ENCODE peak calls at places on chromosomes 12 and 14, in ten cellular contexts. N is Peyer's patch, H is psoas muscle, G is fibroblast of lung, V is tibial nerve, R is keratinocyte, Y is mammary epithelial cell, P is A549, A is hepatocyte, T is MM.1S. L is an unnamed sample. For H3K9me3, the result is how much of the 10 kb centered on the place peaks cover.

GRCh38 chr12:56722832-56723231 is 2.3 kb downstream of the NACA start:
- DNase-seq in N (no peak), H (no peak), G (no peak), V (no peak), R (no peak), Y (no peak), P (no peak), A (no peak), T (no peak), L (no peak)

GRCh38 chr12:253116-253831 is 9.4 kb downstream of the SLC6A13 start:
- DNase-seq in N (no peak), H (no peak), G (no peak), V (no peak), R (no peak), Y (no peak), P (no peak), A (no peak), T (no peak), L (no peak)

GRCh38 chr12:102301547-102301946 is 103.9 kb upstream of the PMCH start:
- DNase-seq in N (no peak), H (no peak), G (no peak), V (no peak), R (no peak), Y (no peak), P (no peak), A (no peak), T (no peak), L (no peak)

GRCh38 chr14:105529506-105530445 is 3.4 kb downstream of the TMEM121 start:
- DNase-seq in N (no peak), H (no peak), G (no peak), V (no peak), R (no peak), Y (no peak), P (no peak), A (peak), T (no peak), L (peak)

GRCh38 chr12:106125351-106126085 is 13.2 kb downstream of the NUAK1 start:
- DNase-seq in N (no peak), H (no peak), G (no peak), V (no peak), R (no peak), Y (no peak), P (no peak), A (no peak), T (no peak), L (no peak)

GRCh38 chr12:57477710-57478681 is 1.7 kb downstream of the ARHGAP9 start:
- DNase-seq in N (no peak), H (no peak), G (peak), V (no peak), R (no peak), Y (no peak), P (no peak), A (no peak), T (no peak), L (no peak)

GRCh38 chr14:93035917-93036651 is 79.6 kb downstream of the ITPK1 start:
- DNase-seq in N (no peak), H (peak), G (peak), V (no peak), R (no peak), Y (peak), P (no peak), A (peak), T (no peak), L (no peak)

GRCh38 chr12:23830210-23830609 is 119.3 kb downstream of the SOX5 start:
- DNase-seq in N (no peak), H (no peak), G (no peak), V (no peak), R (no peak), Y (no peak), P (no peak), A (no peak), T (no peak), L (no peak)

GRCh38 chr14:81384900-81385299 is 15.2 kb downstream of the STON2 start:
- DNase-seq in N (no peak), H (no peak), G (peak), V (no peak), R (no peak), Y (peak), P (no peak), A (no peak), T (no peak), L (no peak)

GRCh38 chr12:93376436-93377251 is 1.1 kb upstream of the NUDT4 start:
- DNase-seq in N (no peak), H (no peak), G (peak), V (no peak), R (no peak), Y (peak), P (no peak), A (peak), T (no peak), L (peak)

GRCh38 chr12:94725375-94726168 is 75.2 kb upstream of the TMCC3 start:
- DNase-seq in N (no peak), H (no peak), G (peak), V (no peak), R (no peak), Y (peak), P (peak), A (peak), T (no peak), L (no peak)

GRCh38 chr14:105408592-105408991 is 10.3 kb downstream of the TEX22 start:
- DNase-seq in N (no peak), H (no peak), G (no peak), V (no peak), R (no peak), Y (no peak), P (no peak), A (no peak), T (no peak), L (no peak)

GRCh38 chr12:10771132-10771733 is 31.2 kb downstream of the TAS2R7 start:
- DNase-seq in N (no peak), H (no peak), G (peak), V (no peak), R (no peak), Y (peak), P (peak), A (peak), T (no peak), L (no peak)

GRCh38 chr12:124308741-124309140 is 13.8 kb downstream of the RFLNA start:
- DNase-seq in N (no peak), H (no peak), G (no peak), V (no peak), R (no peak), Y (no peak), P (no peak), A (no peak), T (no peak), L (no peak)

GRCh38 chr14:69614592-69614991 is 3.2 kb downstream of the SUSD6 start:
- DNase-seq in N (no peak), H (no peak), G (no peak), V (no peak), R (no peak), Y (no peak), P (no peak), A (no peak), T (no peak), L (no peak)

GRCh38 chr14:26849514-26849913 is 251.7 kb upstream of the NOVA1 start:
- DNase-seq in N (no peak), H (no peak), G (no peak), V (no peak), R (no peak), Y (no peak), P (no peak), A (no peak), T (no peak), L (no peak)

GRCh38 chr12:60704171-60704914 is 1108.5 kb downstream of the SLC16A7 start:
- DNase-seq in N (no peak), H (no peak), G (no peak), V (no peak), R (no peak), Y (no peak), P (no peak), A (no peak), T (no peak), L (no peak)

GRCh38 chr12:50110127-50110761 is 1.8 kb upstream of the COX14 start:
- DNase-seq in N (peak), H (peak), G (no peak), V (no peak), R (no peak), Y (no peak), P (no peak), A (peak), T (peak), L (peak)

GRCh38 chr12:12441051-12441807 is 84.4 kb downstream of the BORCS5 start:
- DNase-seq in N (no peak), H (no peak), G (no peak), V (no peak), R (no peak), Y (no peak), P (no peak), A (no peak), T (no peak), L (no peak)

GRCh38 chr14:94066089-94066676 is 14.8 kb downstream of the DDX24 start:
- DNase-seq in N (peak), H (no peak), G (peak), V (no peak), R (no peak), Y (peak), P (no peak), A (peak), T (no peak), L (no peak)

GRCh38 chr14:64572721-64573508 is 23.2 kb downstream of the PPP1R36 start:
- DNase-seq in N (no peak), H (no peak), G (peak), V (no peak), R (no peak), Y (no peak), P (no peak), A (no peak), T (no peak), L (no peak)

GRCh38 chr14:77099425-77100167 is 1.5 kb downstream of the CIPC start:
- DNase-seq in N (no peak), H (no peak), G (peak), V (no peak), R (no peak), Y (peak), P (no peak), A (peak), T (no peak), L (no peak)

GRCh38 chr14:72471346-72471745 is 422.6 kb downstream of the DPF3 start:
- DNase-seq in N (no peak), H (no peak), G (peak), V (no peak), R (no peak), Y (peak), P (no peak), A (no peak), T (no peak), L (no peak)

GRCh38 chr12:118986043-118986442 is 4.7 kb downstream of the SRRM4 start:
- DNase-seq in N (no peak), H (no peak), G (no peak), V (no peak), R (no peak), Y (no peak), P (no peak), A (no peak), T (no peak), L (no peak)
- H3K4me3 ChIP-seq in N (no peak), H (no peak), G (no peak), V (no peak), R (no peak), Y (no peak), P (no peak), A (no peak), T (no peak), L (no peak)

GRCh38 chr14:61140271-61140670 is 140.9 kb downstream of the TMEM30B start:
- DNase-seq in N (no peak), H (no peak), G (peak), V (no peak), R (no peak), Y (no peak), P (no peak), A (no peak), T (no peak), L (no peak)
- H3K9me3 ChIP-seq in N (under half), H (under half), G (under half), V (under half), R (under half), Y (under half), P (under half), A (under half), T (under half), L (under half)

GRCh38 chr12:33226671-33227070 is 212.9 kb downstream of the SYT10 start:
- DNase-seq in N (no peak), H (no peak), G (no peak), V (no peak), R (no peak), Y (no peak), P (no peak), A (no peak), T (no peak), L (no peak)

GRCh38 chr12:33223956-33224355 is 215.7 kb downstream of the SYT10 start:
- DNase-seq in N (no peak), H (no peak), G (no peak), V (no peak), R (no peak), Y (peak), P (no peak), A (peak), T (no peak), L (no peak)

GRCh38 chr12:33222357-33222756 is 217.3 kb downstream of the SYT10 start:
- DNase-seq in N (no peak), H (no peak), G (no peak), V (no peak), R (no peak), Y (no peak), P (no peak), A (no peak), T (no peak), L (no peak)
- TF ChIP-seq CTCF in N (no peak), H (no peak), G (no peak), V (no peak), R (no peak), Y (no peak), P (no peak), A (no peak), T (no peak), L (no peak)

DNA sequence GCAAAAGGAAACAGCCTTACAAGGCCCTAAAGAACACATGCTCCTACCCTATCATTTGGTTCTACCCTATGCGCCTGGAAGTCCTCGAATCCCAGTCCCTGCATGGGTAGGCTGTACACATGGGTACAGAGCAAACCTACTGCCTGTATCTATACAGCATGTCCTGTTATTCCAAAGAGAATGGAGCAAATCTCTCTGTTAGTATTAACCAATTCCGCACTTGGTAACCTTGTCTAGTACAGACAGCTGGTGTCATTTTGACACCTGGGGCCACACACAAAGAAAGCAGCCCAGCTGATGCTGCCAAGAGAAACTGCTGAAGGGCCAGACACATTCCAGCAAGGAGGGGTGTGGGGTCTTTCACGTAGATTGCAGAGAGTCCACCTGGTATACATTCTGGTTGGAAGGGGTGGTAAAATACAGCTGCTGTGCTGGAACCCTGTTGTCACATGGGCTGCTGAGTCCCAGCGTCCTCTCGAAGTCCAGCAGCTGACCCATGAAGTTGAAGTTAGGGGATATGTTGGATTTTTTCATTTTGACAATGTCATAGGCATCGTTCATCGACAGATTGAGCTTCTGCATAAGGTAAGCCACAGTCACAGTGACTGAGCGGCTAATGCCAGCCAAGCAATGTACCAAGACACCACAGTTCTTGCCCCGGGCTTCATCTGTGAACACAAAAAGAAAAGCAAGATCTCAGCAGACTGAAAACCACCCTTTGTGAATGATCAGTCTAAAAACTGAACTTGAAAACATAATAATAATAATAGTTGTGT is 3.2 kb downstream of the DUSP6 start:
- DNase-seq in N (no peak), H (no peak), G (no peak), V (no peak), R (no peak), Y (peak), P (no peak), A (no peak), T (peak), L (no peak)
- H3K4me3 ChIP-seq in N (peak), H (peak), G (peak), V (peak), R (peak), Y (peak), P (no peak), A (no peak), T (peak), L (peak)

GRCh38 chr12:1703771-1704170 is 12.9 kb downstream of the ADIPOR2 start:
- DNase-seq in N (no peak), H (no peak), G (no peak), V (no peak), R (no peak), Y (no peak), P (no peak), A (no peak), T (no peak), L (no peak)

GRCh38 chr12:1705774-1706173 is 14.9 kb downstream of the ADIPOR2 start:
- DNase-seq in N (no peak), H (no peak), G (no peak), V (no peak), R (no peak), Y (no peak), P (no peak), A (no peak), T (no peak), L (no peak)

GRCh38 chr12:1707051-1707450 is 16.2 kb downstream of the ADIPOR2 start:
- DNase-seq in N (no peak), H (no peak), G (no peak), V (no peak), R (no peak), Y (no peak), P (no peak), A (no peak), T (no peak), L (no peak)

GRCh38 chr12:1702708-1703107 is 11.8 kb downstream of the ADIPOR2 start:
- DNase-seq in N (no peak), H (no peak), G (peak), V (no peak), R (no peak), Y (no peak), P (no peak), A (no peak), T (no peak), L (no peak)

DNA sequence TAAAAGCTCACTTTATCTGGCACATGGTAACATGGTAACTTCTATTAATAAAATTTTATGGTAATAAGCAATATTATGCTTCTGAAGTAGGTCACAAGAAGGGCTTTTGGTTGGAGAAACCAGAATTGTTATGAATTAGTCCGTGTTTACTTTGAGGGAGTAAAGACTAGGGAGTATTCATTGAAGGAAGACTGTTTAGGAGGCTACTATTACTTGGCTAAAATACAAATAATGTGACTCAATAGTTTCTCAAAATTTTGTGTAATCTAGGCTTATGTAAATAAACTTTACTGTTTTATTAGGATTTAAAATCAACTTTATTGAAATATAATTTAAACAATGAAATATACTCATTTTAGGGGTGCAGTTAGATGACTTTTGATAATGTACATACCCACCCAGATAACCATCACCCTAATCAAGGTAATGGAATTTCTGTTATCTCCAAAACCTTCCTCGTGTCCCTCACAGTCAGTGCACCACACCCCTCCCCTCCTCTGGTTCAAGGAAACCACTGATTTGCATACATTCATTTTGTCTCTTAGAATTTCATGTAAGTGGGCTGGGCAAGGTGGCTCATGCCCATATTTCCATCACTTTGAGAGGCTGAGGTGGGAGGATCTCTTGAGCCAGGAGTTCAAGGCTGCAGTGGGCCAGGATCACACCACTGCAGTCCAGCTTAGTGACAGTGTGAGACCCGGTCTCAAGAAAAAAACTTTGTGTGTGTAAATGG is 15.6 kb downstream of the ADIPOR2 start:
- DNase-seq in N (no peak), H (no peak), G (peak), V (no peak), R (no peak), Y (no peak), P (no peak), A (no peak), T (no peak), L (no peak)
- H3K9me3 ChIP-seq in N (under half), H (under half), G (under half), V (under half), R (under half), Y (under half), P (under half), A (under half), T (under half), L (under half)

GRCh38 chr14:39768579-39768978 is 336.3 kb upstream of the FBXO33 start:
- DNase-seq in N (no peak), H (no peak), G (no peak), V (no peak), R (no peak), Y (no peak), P (no peak), A (no peak), T (no peak), L (no peak)

DNA sequence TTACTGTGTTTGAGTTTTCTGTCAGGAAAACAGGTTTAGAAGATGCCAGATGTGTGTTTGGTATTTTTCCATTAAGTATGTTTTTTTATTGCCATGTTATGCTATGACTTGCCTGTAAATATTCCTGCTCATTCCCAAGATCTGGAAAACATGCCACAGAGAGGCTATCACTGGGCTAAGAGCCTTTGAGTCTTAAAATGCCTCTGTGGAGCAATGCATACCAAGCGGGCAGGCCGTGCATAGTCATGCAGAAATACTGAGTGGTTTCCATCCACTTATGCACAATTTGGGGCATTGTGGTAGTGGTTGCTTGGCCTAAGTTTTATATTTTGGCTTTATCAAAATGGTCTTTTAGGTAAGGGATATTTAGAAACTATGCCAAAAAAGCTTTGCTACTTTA is 341.2 kb upstream of the FBXO33 start:
- DNase-seq in N (no peak), H (no peak), G (peak), V (no peak), R (no peak), Y (no peak), P (no peak), A (no peak), T (no peak), L (no peak)
- TF ChIP-seq CTCF in N (no peak), H (no peak), G (no peak), V (no peak), R (no peak), Y (no peak), P (no peak), A (no peak), T (no peak), L (no peak)

GRCh38 chr12:22443379-22444316 is 100.7 kb downstream of the C2CD5 start:
- DNase-seq in N (no peak), H (peak), G (peak), V (no peak), R (peak), Y (peak), P (peak), A (peak), T (peak), L (peak)
- H3K4me3 ChIP-seq in N (no peak), H (no peak), G (no peak), V (no peak), R (no peak), Y (no peak), P (no peak), A (no peak), T (no peak), L (no peak)

GRCh38 chr12:69070319-69071090 is 137.5 kb upstream of the CPM start:
- DNase-seq in N (peak), H (no peak), G (peak), V (peak), R (peak), Y (peak), P (peak), A (peak), T (peak), L (peak)

GRCh38 chr12:69069479-69069878 is 136.5 kb upstream of the CPM start:
- DNase-seq in N (no peak), H (no peak), G (no peak), V (no peak), R (no peak), Y (no peak), P (no peak), A (no peak), T (no peak), L (no peak)

GRCh38 chr12:69071091-69071370 is 138.1 kb upstream of the CPM start:
- DNase-seq in N (no peak), H (no peak), G (no peak), V (no peak), R (no peak), Y (no peak), P (no peak), A (no peak), T (no peak), L (no peak)

GRCh38 chr12:69074559-69075349 is 141.8 kb upstream of the CPM start:
- DNase-seq in N (no peak), H (no peak), G (no peak), V (no peak), R (no peak), Y (peak), P (no peak), A (no peak), T (no peak), L (no peak)
- H3K9me3 ChIP-seq in N (under half), H (under half), G (under half), V (under half), R (under half), Y (under half), P (under half), A (under half), T (under half), L (under half)

L was measured in right lobe of liver.